ENCODE peak calls at places on chromosomes 4 and X, in four cellular contexts. M is cardiac septum; U is stimulated activated CD4-positive, alpha-beta T cell treated with anti-CD3 and anti-CD28 coated beads, Interleukin-4, amount 100 ng/mL, for 4 hours; V is activated gamma-delta T cell. O is an unnamed sample.

GRCh38 chr4:2935762-2936743 is 27.2 kb downstream of the NOP14 start:
- DNase-seq in M (peak), U (peak), V (no peak), O (peak)

GRCh38 chr4:109912706-109913621 is at the start of gene EGF:
- DNase-seq in M (no peak), U (no peak), V (no peak), O (no peak)

GRCh38 chrX:141221611-141222010 is 20.7 kb downstream of the SPANXC start:
- DNase-seq in M (no peak), U (no peak), V (no peak), O (no peak)

GRCh38 chrX:1165535-1166196 is 46.8 kb downstream of the CRLF2 start:
- DNase-seq in M (no peak), U (no peak), V (no peak), O (no peak)

GRCh38 chrX:72045552-72046277 is 86.0 kb downstream of the RTL5 start:
- DNase-seq in M (no peak), U (no peak), V (no peak), O (no peak)

GRCh38 chr4:139732991-139733555 is 67.5 kb downstream of the MGST2 start:
- DNase-seq in M (no peak), U (no peak), V (no peak), O (no peak)

GRCh38 chrX:44012484-44013096 is 39.4 kb upstream of the NDP start:
- DNase-seq in M (peak), U (peak), V (no peak), O (peak)

GRCh38 chrX:151830911-151831310 is 81.8 kb upstream of the MAGEA4 start:
- DNase-seq in M (no peak), U (no peak), V (no peak), O (no peak)

GRCh38 chr4:1285790-1286553 is 3.7 kb upstream of the MAEA start:
- DNase-seq in M (no peak), U (no peak), V (no peak), O (no peak)

GRCh38 chrX:17474892-17475291 is 99.9 kb downstream of the NHS start:
- DNase-seq in M (no peak), U (no peak), V (no peak), O (no peak)